ENCODE peak calls at places on chromosomes 6 and 20, in eight cellular contexts. One of them, this sample, is unnamed.

GRCh38 chr6:39379026-39379425 is 56.5 kb upstream of the KCNK16 start:
- DNase-seq in cardiac fibroblast: no peak
- DNase-seq in tibial nerve: no peak
- DNase-seq in spleen: no peak
- DNase-seq in foreskin fibroblast: no peak
- DNase-seq in heart left ventricle: no peak
- DNase-seq in fibroblast of the aortic adventitia: no peak
- DNase-seq in adrenal gland: no peak
- DNase-seq in this sample: no peak

GRCh38 chr6:154164397-154164796 is 125.4 kb downstream of the OPRM1 start:
- DNase-seq in cardiac fibroblast: peak; percentile 65
- DNase-seq in tibial nerve: peak; percentile 27
- DNase-seq in spleen: no peak
- DNase-seq in foreskin fibroblast: peak; percentile 73
- DNase-seq in heart left ventricle: peak; percentile 52
- DNase-seq in fibroblast of the aortic adventitia: peak; percentile 93
- DNase-seq in adrenal gland: peak; percentile 45
- DNase-seq in this sample: peak; percentile 89

GRCh38 chr20:40599987-40600386 is 89.0 kb downstream of the MAFB start:
- DNase-seq in cardiac fibroblast: no peak
- DNase-seq in tibial nerve: no peak
- DNase-seq in spleen: no peak
- DNase-seq in foreskin fibroblast: no peak
- DNase-seq in heart left ventricle: no peak
- DNase-seq in fibroblast of the aortic adventitia: no peak
- DNase-seq in adrenal gland: no peak
- DNase-seq in this sample: no peak

GRCh38 chr6:37602801-37603200 is 94.9 kb downstream of the MDGA1 start:
- DNase-seq in cardiac fibroblast: no peak
- DNase-seq in tibial nerve: no peak
- DNase-seq in spleen: no peak
- DNase-seq in foreskin fibroblast: no peak
- DNase-seq in heart left ventricle: no peak
- DNase-seq in fibroblast of the aortic adventitia: no peak
- DNase-seq in adrenal gland: no peak
- DNase-seq in this sample: no peak

GRCh38 chr6:89148016-89148750 is 2.3 kb downstream of the PM20D2 start:
- DNase-seq in cardiac fibroblast: peak; percentile 5
- DNase-seq in tibial nerve: no peak
- DNase-seq in spleen: no peak
- DNase-seq in foreskin fibroblast: peak; percentile 42
- DNase-seq in heart left ventricle: no peak
- DNase-seq in fibroblast of the aortic adventitia: no peak
- DNase-seq in adrenal gland: no peak
- DNase-seq in this sample: no peak

GRCh38 chr6:76770166-76770565 is 693.1 kb downstream of the HTR1B start:
- DNase-seq in cardiac fibroblast: no peak
- DNase-seq in tibial nerve: no peak
- DNase-seq in spleen: no peak
- DNase-seq in foreskin fibroblast: no peak
- DNase-seq in heart left ventricle: no peak
- DNase-seq in fibroblast of the aortic adventitia: peak; percentile 12
- DNase-seq in adrenal gland: no peak
- DNase-seq in this sample: no peak

GRCh38 chr6:3405182-3405518 is 51.7 kb downstream of the SLC22A23 start:
- DNase-seq in cardiac fibroblast: peak; percentile 64
- DNase-seq in tibial nerve: no peak
- DNase-seq in spleen: no peak
- DNase-seq in foreskin fibroblast: no peak
- DNase-seq in heart left ventricle: no peak
- DNase-seq in fibroblast of the aortic adventitia: no peak
- DNase-seq in adrenal gland: no peak
- DNase-seq in this sample: no peak

GRCh38 chr20:35511814-35512420 is 17.5 kb downstream of the C20orf173 start:
- DNase-seq in cardiac fibroblast: peak; percentile 54
- DNase-seq in tibial nerve: no peak
- DNase-seq in spleen: no peak
- DNase-seq in foreskin fibroblast: peak; percentile 74
- DNase-seq in heart left ventricle: no peak
- DNase-seq in fibroblast of the aortic adventitia: peak; percentile 59
- DNase-seq in adrenal gland: peak; percentile 43
- DNase-seq in this sample: no peak

GRCh38 chr20:36919715-36920333 is 31.7 kb downstream of the SAMHD1 start:
- DNase-seq in cardiac fibroblast: peak; percentile 82
- DNase-seq in tibial nerve: no peak
- DNase-seq in spleen: no peak
- DNase-seq in foreskin fibroblast: peak; percentile 83
- DNase-seq in heart left ventricle: no peak
- DNase-seq in fibroblast of the aortic adventitia: peak; percentile 79
- DNase-seq in adrenal gland: no peak
- DNase-seq in this sample: no peak

GRCh38 chr6:159984268-159984786 is 15.4 kb downstream of the IGF2R start:
- DNase-seq in cardiac fibroblast: peak; percentile 96
- DNase-seq in tibial nerve: no peak
- DNase-seq in spleen: no peak
- DNase-seq in foreskin fibroblast: peak; percentile 77
- DNase-seq in heart left ventricle: no peak
- DNase-seq in fibroblast of the aortic adventitia: peak; percentile 87
- DNase-seq in adrenal gland: peak; percentile 74
- DNase-seq in this sample: no peak

GRCh38 chr20:10427060-10427692 is 6.8 kb downstream of the MKKS start:
- DNase-seq in cardiac fibroblast: peak; percentile 82
- DNase-seq in tibial nerve: no peak
- DNase-seq in spleen: peak; percentile 78
- DNase-seq in foreskin fibroblast: peak; percentile 87
- DNase-seq in heart left ventricle: peak; percentile 69
- DNase-seq in fibroblast of the aortic adventitia: peak; percentile 79
- DNase-seq in adrenal gland: peak; percentile 60
- DNase-seq in this sample: no peak

GRCh38 chr6:34576286-34576955 is 20.3 kb upstream of the SPDEF start:
- DNase-seq in cardiac fibroblast: no peak
- DNase-seq in tibial nerve: no peak
- DNase-seq in spleen: peak; percentile 47
- DNase-seq in foreskin fibroblast: no peak
- DNase-seq in heart left ventricle: no peak
- DNase-seq in fibroblast of the aortic adventitia: no peak
- DNase-seq in adrenal gland: no peak
- DNase-seq in this sample: no peak

GRCh38 chr6:34572585-34572984 is 16.5 kb upstream of the SPDEF start:
- DNase-seq in cardiac fibroblast: no peak
- DNase-seq in tibial nerve: no peak
- DNase-seq in spleen: no peak
- DNase-seq in foreskin fibroblast: no peak
- DNase-seq in heart left ventricle: peak; percentile 28
- DNase-seq in fibroblast of the aortic adventitia: no peak
- DNase-seq in adrenal gland: no peak
- DNase-seq in this sample: no peak

GRCh38 chr6:34573567-34574183 is 17.5 kb upstream of the SPDEF start:
- DNase-seq in cardiac fibroblast: no peak
- DNase-seq in tibial nerve: no peak
- DNase-seq in spleen: no peak
- DNase-seq in foreskin fibroblast: no peak
- DNase-seq in heart left ventricle: peak; percentile 48
- DNase-seq in fibroblast of the aortic adventitia: no peak
- DNase-seq in adrenal gland: no peak
- DNase-seq in this sample: no peak

GRCh38 chr6:34574647-34575293 is 18.6 kb upstream of the SPDEF start:
- DNase-seq in cardiac fibroblast: no peak
- DNase-seq in tibial nerve: no peak
- DNase-seq in spleen: peak; percentile 51
- DNase-seq in foreskin fibroblast: no peak
- DNase-seq in heart left ventricle: peak; percentile 28
- DNase-seq in fibroblast of the aortic adventitia: no peak
- DNase-seq in adrenal gland: no peak
- DNase-seq in this sample: no peak

GRCh38 chr6:34575326-34575725 is 19.2 kb upstream of the SPDEF start:
- DNase-seq in cardiac fibroblast: no peak
- DNase-seq in tibial nerve: no peak
- DNase-seq in spleen: no peak
- DNase-seq in foreskin fibroblast: no peak
- DNase-seq in heart left ventricle: no peak
- DNase-seq in fibroblast of the aortic adventitia: no peak
- DNase-seq in adrenal gland: no peak
- DNase-seq in this sample: no peak
- TF ChIP-seq CTCF in cardiac fibroblast: no peak
- TF ChIP-seq CTCF in tibial nerve: no peak
- TF ChIP-seq CTCF in spleen: no peak
- TF ChIP-seq CTCF in foreskin fibroblast: no peak
- TF ChIP-seq CTCF in heart left ventricle: no peak
- TF ChIP-seq CTCF in fibroblast of the aortic adventitia: no peak
- TF ChIP-seq CTCF in adrenal gland: no peak
- TF ChIP-seq CTCF in this sample: no peak

GRCh38 chr6:134689177-134689576 is 260.7 kb downstream of the ALDH8A1 start:
- DNase-seq in cardiac fibroblast: no peak
- DNase-seq in tibial nerve: no peak
- DNase-seq in spleen: no peak
- DNase-seq in foreskin fibroblast: peak; percentile 20
- DNase-seq in heart left ventricle: no peak
- DNase-seq in fibroblast of the aortic adventitia: no peak
- DNase-seq in adrenal gland: no peak
- DNase-seq in this sample: no peak

GRCh38 chr6:134691180-134691579 is 258.7 kb downstream of the ALDH8A1 start:
- DNase-seq in cardiac fibroblast: no peak
- DNase-seq in tibial nerve: no peak
- DNase-seq in spleen: no peak
- DNase-seq in foreskin fibroblast: no peak
- DNase-seq in heart left ventricle: no peak
- DNase-seq in fibroblast of the aortic adventitia: no peak
- DNase-seq in adrenal gland: no peak
- DNase-seq in this sample: no peak

GRCh38 chr6:134686071-134686470 is 263.8 kb downstream of the ALDH8A1 start:
- DNase-seq in cardiac fibroblast: peak; percentile 54
- DNase-seq in tibial nerve: no peak
- DNase-seq in spleen: no peak
- DNase-seq in foreskin fibroblast: peak; percentile 76
- DNase-seq in heart left ventricle: no peak
- DNase-seq in fibroblast of the aortic adventitia: peak; percentile 49
- DNase-seq in adrenal gland: no peak
- DNase-seq in this sample: peak; percentile 95

GRCh38 chr6:134692008-134692407 is 257.9 kb downstream of the ALDH8A1 start:
- DNase-seq in cardiac fibroblast: no peak
- DNase-seq in tibial nerve: no peak
- DNase-seq in spleen: no peak
- DNase-seq in foreskin fibroblast: no peak
- DNase-seq in heart left ventricle: no peak
- DNase-seq in fibroblast of the aortic adventitia: no peak
- DNase-seq in adrenal gland: no peak
- DNase-seq in this sample: no peak

DNA sequence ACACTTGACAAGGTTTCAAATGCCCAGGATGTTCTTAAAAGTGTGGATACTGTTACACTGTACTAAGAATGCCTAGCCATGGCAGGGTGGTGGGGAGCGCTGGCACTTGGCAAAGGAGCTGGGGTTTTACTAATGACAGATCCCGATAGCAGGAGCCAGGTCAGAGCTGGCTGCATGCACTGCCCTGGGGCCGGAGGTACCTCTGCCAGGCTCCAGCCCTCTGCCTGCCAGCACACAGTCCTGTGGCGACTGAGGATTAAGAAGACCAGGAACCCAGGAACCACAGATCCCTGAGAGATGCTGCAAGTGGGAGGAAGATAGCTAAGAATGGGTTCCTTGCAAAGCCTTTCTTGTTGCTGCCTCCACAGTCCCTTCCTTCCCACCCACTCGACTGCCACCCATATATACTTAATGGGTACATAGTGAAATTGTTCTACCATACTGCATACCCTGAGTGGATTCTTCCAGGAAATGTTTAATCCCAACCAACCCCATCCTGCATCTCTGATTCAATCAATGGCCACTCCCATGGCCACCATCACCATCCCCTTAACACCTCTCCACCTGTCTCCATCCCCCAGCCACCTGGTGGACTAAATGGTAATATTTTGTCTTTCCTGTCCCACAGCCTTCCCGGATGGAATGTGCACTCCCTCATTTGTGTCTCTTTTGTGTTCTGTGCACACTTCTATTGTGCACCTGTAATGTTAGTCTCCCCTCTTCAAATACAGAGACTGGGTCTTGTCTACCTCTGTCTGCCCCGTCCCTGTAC is 260.0 kb downstream of the ALDH8A1 start:
- DNase-seq in cardiac fibroblast: no peak
- DNase-seq in tibial nerve: no peak
- DNase-seq in spleen: no peak
- DNase-seq in foreskin fibroblast: no peak
- DNase-seq in heart left ventricle: no peak
- DNase-seq in fibroblast of the aortic adventitia: no peak
- DNase-seq in adrenal gland: no peak
- DNase-seq in this sample: no peak
- H3K4me3 ChIP-seq in cardiac fibroblast: no peak overlapping the region
- H3K4me3 ChIP-seq in tibial nerve: no peak overlapping the region
- H3K4me3 ChIP-seq in spleen: no peak overlapping the region
- H3K4me3 ChIP-seq in foreskin fibroblast: no peak overlapping the region
- H3K4me3 ChIP-seq in heart left ventricle: no peak overlapping the region
- H3K4me3 ChIP-seq in fibroblast of the aortic adventitia: no peak overlapping the region
- H3K4me3 ChIP-seq in adrenal gland: no peak overlapping the region
- H3K4me3 ChIP-seq in this sample: no peak overlapping the region

DNA sequence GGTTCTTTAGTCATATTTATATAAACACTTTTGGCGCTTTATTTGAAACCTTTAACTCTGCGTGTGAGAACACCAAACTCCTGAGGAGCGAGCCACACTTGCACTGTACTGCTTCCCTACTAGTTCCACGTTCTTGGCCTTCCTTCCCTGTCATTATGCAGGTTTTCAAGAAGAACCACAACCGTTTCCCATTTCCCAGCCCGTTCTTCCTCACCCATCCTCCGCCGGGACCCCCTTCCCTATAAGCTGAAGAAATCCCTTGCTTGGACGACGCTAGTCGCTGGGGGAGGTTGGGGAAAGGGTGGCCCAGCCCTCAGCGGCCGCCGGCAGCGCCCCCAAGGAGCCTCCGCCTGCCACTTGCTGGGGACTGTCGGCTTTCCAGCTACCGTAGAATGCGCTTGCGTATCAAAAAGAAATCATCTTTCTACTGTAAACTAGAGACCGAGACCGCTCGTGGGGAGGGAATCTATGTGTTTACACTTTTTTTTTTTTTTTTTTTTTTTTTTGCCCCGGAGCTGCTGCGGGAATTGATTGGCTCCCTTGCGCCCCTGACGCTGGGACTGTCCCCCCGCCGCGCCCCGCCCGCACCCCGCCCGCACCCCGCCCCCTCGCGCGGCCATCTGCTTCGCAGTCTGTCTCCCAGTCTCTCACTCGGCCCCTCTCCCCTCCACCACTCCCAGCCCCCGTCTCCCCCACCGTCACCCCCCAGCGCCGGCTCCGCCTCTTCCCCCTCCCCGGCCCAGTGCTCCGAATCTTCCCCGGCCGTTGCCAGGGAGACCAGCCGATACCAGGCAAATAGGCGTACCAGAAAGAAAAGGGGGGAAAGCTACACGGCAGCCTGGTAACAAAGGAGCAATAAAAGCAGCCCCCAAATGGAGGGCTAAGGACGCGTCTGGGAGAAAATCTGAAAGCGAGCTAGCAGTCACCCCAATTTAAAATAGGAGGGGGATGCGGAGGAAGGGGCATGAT is 2.3 kb upstream of the MARCKS start:
- DNase-seq in cardiac fibroblast: peak; percentile 70
- DNase-seq in tibial nerve: peak; percentile 48
- DNase-seq in spleen: peak; percentile 93
- DNase-seq in foreskin fibroblast: peak; percentile 88
- DNase-seq in heart left ventricle: peak; percentile 89
- DNase-seq in fibroblast of the aortic adventitia: peak; percentile 75
- DNase-seq in adrenal gland: peak; percentile 37
- DNase-seq in this sample: no peak
- TF ChIP-seq CTCF in cardiac fibroblast: no peak
- TF ChIP-seq CTCF in tibial nerve: peak; percentile 11
- TF ChIP-seq CTCF in spleen: no peak
- TF ChIP-seq CTCF in foreskin fibroblast: no peak
- TF ChIP-seq CTCF in heart left ventricle: no peak
- TF ChIP-seq CTCF in fibroblast of the aortic adventitia: no peak
- TF ChIP-seq CTCF in adrenal gland: no peak
- TF ChIP-seq CTCF in this sample: peak; percentile 26

GRCh38 chr6:43308990-43309477 is 408 bp upstream of the CRIP3 start:
- DNase-seq in cardiac fibroblast: no peak
- DNase-seq in tibial nerve: no peak
- DNase-seq in spleen: no peak
- DNase-seq in foreskin fibroblast: no peak
- DNase-seq in heart left ventricle: no peak
- DNase-seq in fibroblast of the aortic adventitia: no peak
- DNase-seq in adrenal gland: no peak
- DNase-seq in this sample: no peak
- H3K4me3 ChIP-seq in cardiac fibroblast: no peak overlapping the region
- H3K4me3 ChIP-seq in tibial nerve: no peak overlapping the region
- H3K4me3 ChIP-seq in spleen: peak overlapping the region; percentile 24
- H3K4me3 ChIP-seq in foreskin fibroblast: peak overlapping the region; percentile 36
- H3K4me3 ChIP-seq in heart left ventricle: no peak overlapping the region
- H3K4me3 ChIP-seq in fibroblast of the aortic adventitia: peak overlapping the region; percentile 59
- H3K4me3 ChIP-seq in adrenal gland: no peak overlapping the region
- H3K4me3 ChIP-seq in this sample: peak overlapping the region; percentile 41

This sample was measured in epithelial cell of proximal tubule.